ENCODE peak calls at places on chromosomes 3 and 15, in six cellular contexts. U is fibroblast of mammary gland; T is activated CD4-positive, alpha-beta T cell treated with anti-CD3 and anti-CD28 coated beads for 4 hours; C is nucleus accumbens; E is non-pigmented ciliary epithelial cell; W is type B pancreatic cell. V is an unnamed sample.

GRCh38 chr3:178986456-178986855 is 85.2 kb downstream of the ZMAT3 start:
- DNase-seq in U (no peak), T (no peak), C (no peak), E (no peak), W (no peak), V (no peak)

GRCh38 chr3:34863485-34863884 is 775.8 kb upstream of the ARPP21 start:
- DNase-seq in U (peak; percentile 1), T (no peak), C (no peak), E (no peak), W (no peak), V (no peak)

GRCh38 chr3:34183581-34184313 is 385.3 kb downstream of the PDCD6IP start:
- DNase-seq in U (no peak), T (no peak), C (no peak), E (no peak), W (no peak), V (no peak)

GRCh38 chr3:100210777-100211145 is 50.0 kb upstream of the TBC1D23 start:
- DNase-seq in U (peak; percentile 85), T (no peak), C (no peak), E (peak; percentile 36), W (no peak), V (peak; percentile 69)

GRCh38 chr3:12541625-12542024 is 3.7 kb downstream of the MKRN2OS start:
- DNase-seq in U (no peak), T (no peak), C (no peak), E (no peak), W (no peak), V (no peak)

GRCh38 chr3:71497367-71497925 is 86.1 kb downstream of the FOXP1 start:
- DNase-seq in U (no peak), T (no peak), C (no peak), E (no peak), W (no peak), V (no peak)

GRCh38 chr15:76330281-76330680 is 6.3 kb upstream of the ISL2 start:
- DNase-seq in U (peak; percentile 67), T (no peak), C (no peak), E (no peak), W (no peak), V (peak; percentile 94)

GRCh38 chr15:55683366-55683765 is 59.6 kb downstream of the PRTG start:
- DNase-seq in U (peak; percentile 84), T (no peak), C (no peak), E (no peak), W (no peak), V (no peak)

GRCh38 chr3:27323087-27323570 is 46.1 kb downstream of the NEK10 start:
- DNase-seq in U (no peak), T (no peak), C (no peak), E (no peak), W (no peak), V (no peak)

V was measured in osteoblast.